ENCODE peak calls at places on chromosomes 1 and 21, in six cellular contexts. J is IMR-90, Y is neuronal stem cell, V is trophoblast cell, L is H1, R is mesenchymal stem cell. F is an unnamed sample.

GRCh38 chr1:201602413-201603265 is 63.7 kb downstream of the NAV1 start:
- DNase-seq in J (peak), Y (no peak), V (no peak), L (no peak), R (peak), F (no peak)

GRCh38 chr1:61139324-61140055 is 57.1 kb downstream of the NFIA start:
- DNase-seq in J (peak), Y (no peak), V (peak), L (no peak), R (peak), F (no peak)

GRCh38 chr1:37238376-37239224 is 204.3 kb upstream of the GRIK3 start:
- DNase-seq in J (no peak), Y (no peak), V (no peak), L (peak), R (no peak), F (no peak)

GRCh38 chr1:202664083-202664482 is 46.2 kb downstream of the SYT2 start:
- DNase-seq in J (peak), Y (no peak), V (no peak), L (no peak), R (no peak), F (no peak)

GRCh38 chr1:165773324-165773965 is 4.8 kb upstream of the TMCO1 start:
- DNase-seq in J (peak), Y (no peak), V (peak), L (no peak), R (peak), F (no peak)

GRCh38 chr1:61287014-61287413 is 204.7 kb downstream of the NFIA start:
- DNase-seq in J (peak), Y (no peak), V (no peak), L (no peak), R (no peak), F (no peak)

GRCh38 chr1:3096360-3096759 is 27.4 kb downstream of the PRDM16 start:
- DNase-seq in J (no peak), Y (no peak), V (no peak), L (no peak), R (no peak), F (no peak)

GRCh38 chr1:224127925-224128819 is 14.3 kb downstream of the FBXO28 start:
- DNase-seq in J (peak), Y (no peak), V (no peak), L (no peak), R (no peak), F (no peak)

GRCh38 chr1:55584521-55585401 is 369.6 kb upstream of the USP24 start:
- DNase-seq in J (peak), Y (peak), V (no peak), L (no peak), R (no peak), F (no peak)

GRCh38 chr1:30916296-30916695 is 7.7 kb upstream of the SDC3 start:
- DNase-seq in J (no peak), Y (no peak), V (no peak), L (no peak), R (no peak), F (peak)

GRCh38 chr21:36147891-36148290 is 8.7 kb upstream of the DOP1B start:
- DNase-seq in J (no peak), Y (no peak), V (no peak), L (no peak), R (no peak), F (no peak)

GRCh38 chr1:15426492-15427279 is 11.6 kb upstream of the CTRC start:
- DNase-seq in J (peak), Y (no peak), V (peak), L (peak), R (peak), F (no peak)

GRCh38 chr1:94686882-94687281 is 133.3 kb upstream of the SLC44A3 start:
- DNase-seq in J (no peak), Y (no peak), V (no peak), L (no peak), R (no peak), F (no peak)

GRCh38 chr1:31939484-31940329 is 1.5 kb upstream of the PTP4A2 start:
- DNase-seq in J (peak), Y (no peak), V (peak), L (peak), R (peak), F (peak)

GRCh38 chr1:219699870-219700269 is 87.0 kb upstream of the ZC3H11B start:
- DNase-seq in J (peak), Y (no peak), V (peak), L (no peak), R (peak), F (no peak)

GRCh38 chr1:48371598-48371997 is 100.4 kb downstream of the SPATA6 start:
- DNase-seq in J (no peak), Y (no peak), V (no peak), L (no peak), R (no peak), F (no peak)

GRCh38 chr1:14112613-14113012 is 412.6 kb downstream of the PRDM2 start:
- DNase-seq in J (no peak), Y (no peak), V (no peak), L (no peak), R (no peak), F (no peak)
- H3K27ac ChIP-seq in J (no peak), Y (no peak), V (no peak), L (no peak), R (no peak), F (no peak)

GRCh38 chr1:241586905-241587532 is 53.1 kb downstream of the CHML start:
- DNase-seq in J (no peak), Y (no peak), V (no peak), L (no peak), R (no peak), F (no peak)
- H4K91ac ChIP-seq in J (no peak), Y (no peak), V (no peak), L (no peak), R (no peak), F (no peak)

GRCh38 chr1:235011064-235011598 is 117.5 kb downstream of the TOMM20 start:
- DNase-seq in J (no peak), Y (no peak), V (no peak), L (no peak), R (no peak), F (no peak)

GRCh38 chr1:235011599-235012435 is 116.8 kb downstream of the TOMM20 start:
- DNase-seq in J (peak), Y (no peak), V (peak), L (no peak), R (peak), F (no peak)

GRCh38 chr1:235013512-235013911 is 115.1 kb downstream of the TOMM20 start:
- DNase-seq in J (no peak), Y (no peak), V (no peak), L (no peak), R (no peak), F (no peak)

GRCh38 chr1:235014756-235015155 is 113.9 kb downstream of the TOMM20 start:
- DNase-seq in J (no peak), Y (no peak), V (peak), L (no peak), R (no peak), F (no peak)

GRCh38 chr1:235012436-235013210 is 116.0 kb downstream of the TOMM20 start:
- DNase-seq in J (no peak), Y (no peak), V (no peak), L (no peak), R (no peak), F (no peak)
- H3K27ac ChIP-seq in J (peak), Y (no peak), V (peak), L (no peak), R (peak), F (no peak)

GRCh38 chr1:43241352-43241953 is 28.3 kb upstream of the TMEM125 start:
- DNase-seq in J (peak), Y (no peak), V (peak), L (no peak), R (no peak), F (no peak)
- H4K91ac ChIP-seq in J (no peak), Y (no peak), V (no peak), L (no peak), R (no peak), F (no peak)

GRCh38 chr1:36223996-36224536 is at the start of gene THRAP3:
- DNase-seq in J (peak), Y (peak), V (peak), L (peak), R (peak), F (peak)

GRCh38 chr1:36223373-36223995 is 759 bp upstream of the THRAP3 start:
- DNase-seq in J (peak), Y (no peak), V (no peak), L (no peak), R (peak), F (no peak)

GRCh38 chr1:36225298-36225899 is 1.2 kb downstream of the THRAP3 start:
- DNase-seq in J (peak), Y (no peak), V (no peak), L (no peak), R (no peak), F (no peak)

GRCh38 chr1:36224537-36225297 is 474 bp downstream of the THRAP3 start:
- DNase-seq in J (peak), Y (peak), V (peak), L (peak), R (peak), F (peak)

GRCh38 chr1:36222481-36223372 is 1.5 kb upstream of the THRAP3 start:
- DNase-seq in J (peak), Y (no peak), V (no peak), L (no peak), R (no peak), F (no peak)
- H3K27ac ChIP-seq in J (peak), Y (no peak), V (no peak), L (peak), R (peak), F (peak)

DNA sequence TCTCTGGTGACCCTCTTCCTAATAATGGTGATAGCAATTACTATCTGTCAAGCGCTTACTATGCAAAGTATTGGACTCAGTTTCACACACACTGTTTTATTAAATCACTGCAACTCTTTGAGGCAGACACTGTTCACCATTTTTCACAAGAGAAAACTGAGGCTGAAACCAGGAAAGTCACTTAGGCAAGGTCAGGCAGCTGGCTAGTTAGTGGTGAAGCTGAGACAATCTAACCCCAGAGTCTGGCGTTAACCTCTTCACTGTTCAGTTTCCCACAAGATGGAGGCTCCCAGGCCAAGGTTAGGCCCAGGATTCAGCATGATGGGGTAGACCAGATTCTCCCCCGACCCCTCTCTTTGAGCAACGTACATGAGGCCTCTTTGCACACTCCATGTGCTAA is 4.8 kb upstream of the GJA8 start:
- DNase-seq in J (no peak), Y (no peak), V (no peak), L (no peak), R (no peak), F (no peak)
- H4K91ac ChIP-seq in J (no peak), Y (no peak), V (no peak), L (no peak), R (no peak), F (no peak)

GRCh38 chr1:23366598-23366997 is 3.0 kb downstream of the ZNF436 start:
- DNase-seq in J (no peak), Y (no peak), V (no peak), L (no peak), R (no peak), F (no peak)
- H3K27ac ChIP-seq in J (no peak), Y (peak), V (no peak), L (no peak), R (no peak), F (no peak)

GRCh38 chr1:4464478-4464877 is 189.9 kb upstream of the AJAP1 start:
- DNase-seq in J (no peak), Y (no peak), V (no peak), L (no peak), R (no peak), F (no peak)
- H4K91ac ChIP-seq in J (no peak), Y (no peak), V (no peak), L (no peak), R (no peak), F (no peak)

GRCh38 chr1:153565529-153566374 is at the start of gene S100A2:
- DNase-seq in J (peak), Y (no peak), V (peak), L (no peak), R (peak), F (no peak)
- H3K27ac ChIP-seq in J (peak), Y (peak), V (peak), L (no peak), R (peak), F (no peak)